ENCODE peak calls at places on chromosome 1, in four cellular contexts. One of them, this sample, is unnamed.

GRCh38 chr1:234874291-234875288 is 254.0 kb downstream of the TOMM20 start:
- DNase-seq in AG04449: no peak
- DNase-seq in AG04450: no peak
- DNase-seq in suprapubic skin: no peak
- DNase-seq in this sample: no peak

GRCh38 chr1:225866061-225866844 is 15.9 kb downstream of the TMEM63A start:
- DNase-seq in AG04449: no peak
- DNase-seq in AG04450: peak
- DNase-seq in suprapubic skin: no peak
- DNase-seq in this sample: no peak

GRCh38 chr1:181743878-181744312 is 260.6 kb downstream of the CACNA1E start:
- DNase-seq in AG04449: no peak
- DNase-seq in AG04450: no peak
- DNase-seq in suprapubic skin: no peak
- DNase-seq in this sample: no peak

GRCh38 chr1:236810018-236810417 is 14.9 kb downstream of the MTR start:
- DNase-seq in AG04449: no peak
- DNase-seq in AG04450: no peak
- DNase-seq in suprapubic skin: no peak
- DNase-seq in this sample: no peak

GRCh38 chr1:30744060-30744756 is 13.4 kb downstream of the LAPTM5 start:
- DNase-seq in AG04449: no peak
- DNase-seq in AG04450: peak
- DNase-seq in suprapubic skin: no peak
- DNase-seq in this sample: no peak

GRCh38 chr1:198830397-198830796 is 191.6 kb downstream of the PTPRC start:
- DNase-seq in AG04449: no peak
- DNase-seq in AG04450: no peak
- DNase-seq in suprapubic skin: no peak
- DNase-seq in this sample: no peak

GRCh38 chr1:156102634-156103511 is 11.6 kb upstream of the LMNA start:
- DNase-seq in AG04449: no peak
- DNase-seq in AG04450: no peak
- DNase-seq in suprapubic skin: no peak
- DNase-seq in this sample: no peak

GRCh38 chr1:225811622-225812487 is 1.9 kb downstream of the EPHX1 start:
- DNase-seq in AG04449: no peak
- DNase-seq in AG04450: no peak
- DNase-seq in suprapubic skin: no peak
- DNase-seq in this sample: no peak

GRCh38 chr1:225691861-225692516 is 39.1 kb upstream of the ENAH start:
- DNase-seq in AG04449: peak
- DNase-seq in AG04450: peak
- DNase-seq in suprapubic skin: no peak
- DNase-seq in this sample: no peak

GRCh38 chr1:54379481-54380284 is 26.5 kb downstream of the SSBP3 start:
- DNase-seq in AG04449: no peak
- DNase-seq in AG04450: no peak
- DNase-seq in suprapubic skin: no peak
- DNase-seq in this sample: no peak

GRCh38 chr1:160260436-160261382 is 1.6 kb downstream of the DCAF8 start:
- DNase-seq in AG04449: peak
- DNase-seq in AG04450: peak
- DNase-seq in suprapubic skin: no peak
- DNase-seq in this sample: peak

GRCh38 chr1:9084883-9085282 is 15.4 kb upstream of the SLC2A5 start:
- DNase-seq in AG04449: no peak
- DNase-seq in AG04450: no peak
- DNase-seq in suprapubic skin: no peak
- DNase-seq in this sample: no peak

GRCh38 chr1:119404736-119405135 is 10.2 kb upstream of the HSD3B2 start:
- DNase-seq in AG04449: no peak
- DNase-seq in AG04450: no peak
- DNase-seq in suprapubic skin: no peak
- DNase-seq in this sample: no peak

GRCh38 chr1:94872771-94873495 is 52.8 kb downstream of the SLC44A3 start:
- DNase-seq in AG04449: no peak
- DNase-seq in AG04450: no peak
- DNase-seq in suprapubic skin: no peak
- DNase-seq in this sample: no peak

GRCh38 chr1:218785928-218786327 is 387.8 kb upstream of the LYPLAL1 start:
- DNase-seq in AG04449: peak
- DNase-seq in AG04450: no peak
- DNase-seq in suprapubic skin: no peak
- DNase-seq in this sample: peak

GRCh38 chr1:39761557-39762260 is 9.4 kb downstream of the OXCT2 start:
- DNase-seq in AG04449: no peak
- DNase-seq in AG04450: no peak
- DNase-seq in suprapubic skin: no peak
- DNase-seq in this sample: no peak

GRCh38 chr1:205532026-205532891 is 27.8 kb downstream of the CDK18 start:
- DNase-seq in AG04449: no peak
- DNase-seq in AG04450: no peak
- DNase-seq in suprapubic skin: no peak
- DNase-seq in this sample: no peak

GRCh38 chr1:147480565-147480935 is 60.8 kb upstream of the BCL9 start:
- DNase-seq in AG04449: no peak
- DNase-seq in AG04450: no peak
- DNase-seq in suprapubic skin: no peak
- DNase-seq in this sample: no peak

GRCh38 chr1:10109372-10109771 is 76.6 kb downstream of the UBE4B start:
- DNase-seq in AG04449: no peak
- DNase-seq in AG04450: no peak
- DNase-seq in suprapubic skin: no peak
- DNase-seq in this sample: no peak

GRCh38 chr1:160675641-160676410 is 29.0 kb upstream of the SLAMF1 start:
- DNase-seq in AG04449: peak
- DNase-seq in AG04450: peak
- DNase-seq in suprapubic skin: no peak
- DNase-seq in this sample: peak

GRCh38 chr1:111563619-111564018 is 56.0 kb upstream of the RAP1A start:
- DNase-seq in AG04449: peak
- DNase-seq in AG04450: peak
- DNase-seq in suprapubic skin: no peak
- DNase-seq in this sample: no peak

GRCh38 chr1:245198755-245199516 is 44.2 kb downstream of the KIF26B start:
- DNase-seq in AG04449: no peak
- DNase-seq in AG04450: no peak
- DNase-seq in suprapubic skin: no peak
- DNase-seq in this sample: no peak

GRCh38 chr1:51329443-51330325 is 678 bp downstream of the TTC39A start:
- DNase-seq in AG04449: no peak
- DNase-seq in AG04450: no peak
- DNase-seq in suprapubic skin: no peak
- DNase-seq in this sample: no peak

GRCh38 chr1:202170726-202171125 is 10.3 kb upstream of the PTPN7 start:
- DNase-seq in AG04449: no peak
- DNase-seq in AG04450: no peak
- DNase-seq in suprapubic skin: no peak
- DNase-seq in this sample: no peak

GRCh38 chr1:201463071-201463552 is 5.9 kb downstream of the PHLDA3 start:
- DNase-seq in AG04449: no peak
- DNase-seq in AG04450: no peak
- DNase-seq in suprapubic skin: no peak
- DNase-seq in this sample: no peak

GRCh38 chr1:239185245-239185619 is 201.1 kb upstream of the CHRM3 start:
- DNase-seq in AG04449: no peak
- DNase-seq in AG04450: no peak
- DNase-seq in suprapubic skin: no peak
- DNase-seq in this sample: no peak

GRCh38 chr1:223423641-223424233 is 30.5 kb downstream of the CCDC185 start:
- DNase-seq in AG04449: no peak
- DNase-seq in AG04450: no peak
- DNase-seq in suprapubic skin: no peak
- DNase-seq in this sample: peak

GRCh38 chr1:31238986-31239613 is 587 bp downstream of the NKAIN1 start:
- DNase-seq in AG04449: no peak
- DNase-seq in AG04450: no peak
- DNase-seq in suprapubic skin: no peak
- DNase-seq in this sample: no peak

GRCh38 chr1:3775248-3775497 is 2.6 kb downstream of the SMIM1 start:
- DNase-seq in AG04449: no peak
- DNase-seq in AG04450: no peak
- DNase-seq in suprapubic skin: no peak
- DNase-seq in this sample: no peak
- H3K4me3 ChIP-seq in AG04449: no peak
- H3K4me3 ChIP-seq in AG04450: no peak
- H3K4me3 ChIP-seq in suprapubic skin: no peak
- H3K4me3 ChIP-seq in this sample: no peak

DNA sequence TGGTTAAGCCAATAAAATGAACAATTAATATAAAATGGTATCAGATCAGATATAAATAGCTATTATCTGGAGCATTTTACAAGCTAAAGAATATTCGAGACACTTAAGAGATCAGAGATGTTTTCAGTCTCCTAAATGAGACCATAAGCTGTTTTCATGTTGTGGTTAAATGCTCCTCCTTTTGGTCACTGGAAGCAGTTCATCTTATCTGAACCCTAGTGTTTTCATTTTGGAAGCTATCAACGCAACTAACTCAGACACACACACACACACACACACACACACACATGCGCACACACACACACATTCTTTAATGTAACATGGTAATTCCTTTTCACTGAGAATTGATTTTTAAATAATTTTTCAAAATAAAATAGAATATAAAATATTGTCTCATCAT is 10.0 kb upstream of the LRRC8C start:
- DNase-seq in AG04449: no peak
- DNase-seq in AG04450: no peak
- DNase-seq in suprapubic skin: no peak
- DNase-seq in this sample: no peak
- TF ChIP-seq CTCF in AG04449: no peak
- TF ChIP-seq CTCF in AG04450: peak
- TF ChIP-seq CTCF in suprapubic skin: no peak
- TF ChIP-seq CTCF in this sample: peak

GRCh38 chr1:5667513-5668325 is 324.5 kb downstream of the NPHP4 start:
- DNase-seq in AG04449: no peak
- DNase-seq in AG04450: no peak
- DNase-seq in suprapubic skin: no peak
- DNase-seq in this sample: no peak
- H3K4me3 ChIP-seq in AG04449: no peak
- H3K4me3 ChIP-seq in AG04450: no peak
- H3K4me3 ChIP-seq in suprapubic skin: no peak
- H3K4me3 ChIP-seq in this sample: no peak

GRCh38 chr1:162042361-162042760 is 18.7 kb upstream of the OLFML2B start:
- DNase-seq in AG04449: no peak
- DNase-seq in AG04450: no peak
- DNase-seq in suprapubic skin: no peak
- DNase-seq in this sample: no peak

GRCh38 chr1:162036156-162036555 is 12.5 kb upstream of the OLFML2B start:
- DNase-seq in AG04449: no peak
- DNase-seq in AG04450: no peak
- DNase-seq in suprapubic skin: no peak
- DNase-seq in this sample: no peak

GRCh38 chr1:162035241-162035640 is 11.6 kb upstream of the OLFML2B start:
- DNase-seq in AG04449: no peak
- DNase-seq in AG04450: no peak
- DNase-seq in suprapubic skin: no peak
- DNase-seq in this sample: no peak

GRCh38 chr1:162040657-162041056 is 17.0 kb upstream of the OLFML2B start:
- DNase-seq in AG04449: no peak
- DNase-seq in AG04450: no peak
- DNase-seq in suprapubic skin: no peak
- DNase-seq in this sample: no peak

GRCh38 chr1:162038624-162039023 is 15.0 kb upstream of the OLFML2B start:
- DNase-seq in AG04449: no peak
- DNase-seq in AG04450: no peak
- DNase-seq in suprapubic skin: no peak
- DNase-seq in this sample: no peak
- TF ChIP-seq CTCF in AG04449: no peak
- TF ChIP-seq CTCF in AG04450: no peak
- TF ChIP-seq CTCF in suprapubic skin: no peak
- TF ChIP-seq CTCF in this sample: no peak

GRCh38 chr1:146036241-146036989 is 14.9 kb upstream of the HJV start:
- DNase-seq in AG04449: no peak
- DNase-seq in AG04450: no peak
- DNase-seq in suprapubic skin: no peak
- DNase-seq in this sample: no peak
- H3K4me3 ChIP-seq in AG04449: peak
- H3K4me3 ChIP-seq in AG04450: peak
- H3K4me3 ChIP-seq in suprapubic skin: peak
- H3K4me3 ChIP-seq in this sample: peak

DNA sequence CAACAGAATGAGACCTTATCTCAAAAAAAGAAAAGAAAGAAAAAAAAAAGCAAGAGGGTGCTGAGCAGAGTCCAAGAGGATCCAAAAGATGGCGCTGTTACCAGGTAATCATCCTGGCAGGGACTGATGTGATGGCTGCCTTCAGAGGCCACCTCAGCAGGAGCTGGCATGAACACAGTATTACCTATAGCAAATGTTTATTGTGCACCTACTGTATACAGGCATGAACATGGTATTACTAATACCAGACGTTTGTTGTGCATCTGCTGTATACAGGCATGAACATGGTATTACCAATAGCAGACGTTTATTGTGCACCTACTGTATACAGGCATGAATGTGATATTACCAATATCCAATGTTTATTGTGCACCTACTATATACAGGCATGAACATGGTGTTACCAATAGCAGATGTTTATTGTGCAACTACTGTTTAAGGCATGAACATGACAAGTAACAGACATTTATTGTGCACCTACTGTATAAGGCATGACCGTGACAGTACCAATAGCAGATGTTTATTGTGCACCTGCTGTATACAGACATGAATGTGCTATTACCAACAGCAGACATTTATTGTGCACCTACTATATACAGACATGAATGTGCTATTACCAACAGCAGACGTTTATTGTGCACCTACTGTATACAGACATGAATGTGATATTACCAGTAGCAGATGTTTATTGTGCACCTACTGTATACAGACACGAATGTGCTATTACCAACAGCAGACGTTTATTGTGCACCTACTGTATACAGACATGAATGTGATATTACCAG is 115.1 kb upstream of the TMEM51 start:
- DNase-seq in AG04449: no peak
- DNase-seq in AG04450: no peak
- DNase-seq in suprapubic skin: no peak
- DNase-seq in this sample: no peak
- TF ChIP-seq CTCF in AG04449: peak
- TF ChIP-seq CTCF in AG04450: peak
- TF ChIP-seq CTCF in suprapubic skin: no peak
- TF ChIP-seq CTCF in this sample: peak

DNA sequence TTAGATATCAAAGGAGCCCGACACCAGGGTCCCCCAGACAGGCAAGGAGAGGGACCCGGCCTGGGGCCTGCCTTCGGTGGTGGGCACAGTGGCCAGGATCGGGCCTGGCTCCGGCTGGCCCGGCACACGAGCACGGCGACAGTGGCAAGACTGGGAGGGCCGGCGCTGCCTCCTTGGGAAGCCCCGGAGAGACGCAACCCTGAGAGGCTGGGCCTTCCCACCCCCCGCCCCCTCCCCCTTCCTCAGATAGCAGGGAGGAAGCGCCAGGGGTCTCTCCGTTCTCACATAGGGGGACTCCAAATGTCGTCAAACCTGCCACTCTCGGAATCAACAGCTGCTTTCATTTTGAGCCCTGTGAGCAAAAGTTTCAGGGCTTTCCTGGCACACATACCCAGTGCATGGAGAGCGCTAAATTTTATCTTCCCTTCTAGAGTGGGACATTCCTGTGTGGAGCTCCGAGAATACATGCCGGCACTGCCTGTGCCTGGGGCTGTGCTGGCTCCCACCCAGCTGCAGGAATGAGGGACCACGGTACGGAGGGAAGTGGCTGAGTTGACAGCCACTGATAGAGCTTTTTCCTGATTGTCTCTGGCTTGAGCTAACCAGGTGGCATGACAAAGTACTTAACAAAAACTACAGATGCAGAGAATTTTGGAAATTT is 62.4 kb downstream of the CD247 start:
- DNase-seq in AG04449: no peak
- DNase-seq in AG04450: no peak
- DNase-seq in suprapubic skin: no peak
- DNase-seq in this sample: no peak
- H3K4me3 ChIP-seq in AG04449: peak
- H3K4me3 ChIP-seq in AG04450: peak
- H3K4me3 ChIP-seq in suprapubic skin: peak
- H3K4me3 ChIP-seq in this sample: peak

This sample was measured in AG09309.